ENCODE peak calls at places on chromosomes 16 and 17, in eight cellular contexts. One of them, this sample, is unnamed.

GRCh38 chr17:2542456-2542855 is 30.8 kb upstream of the METTL16 start:
- DNase-seq in fibroblast of mammary gland: no peak
- DNase-seq in K562: no peak
- DNase-seq in colonic mucosa: no peak
- DNase-seq in mucosa of descending colon: no peak
- DNase-seq in dorsolateral prefrontal cortex: no peak
- DNase-seq in upper lobe of right lung: no peak
- DNase-seq in tibial artery: no peak
- DNase-seq in this sample: no peak

GRCh38 chr17:72510454-72511016 is 389.7 kb downstream of the SOX9 start:
- DNase-seq in fibroblast of mammary gland: no peak
- DNase-seq in K562: no peak
- DNase-seq in colonic mucosa: no peak
- DNase-seq in mucosa of descending colon: no peak
- DNase-seq in dorsolateral prefrontal cortex: no peak
- DNase-seq in upper lobe of right lung: no peak
- DNase-seq in tibial artery: no peak
- DNase-seq in this sample: no peak

GRCh38 chr16:74309789-74310781 is 13.5 kb downstream of the PSMD7 start:
- DNase-seq in fibroblast of mammary gland: peak; percentile 69
- DNase-seq in K562: peak; percentile 47
- DNase-seq in colonic mucosa: peak; percentile 30
- DNase-seq in mucosa of descending colon: no peak
- DNase-seq in dorsolateral prefrontal cortex: no peak
- DNase-seq in upper lobe of right lung: no peak
- DNase-seq in tibial artery: no peak
- DNase-seq in this sample: no peak

GRCh38 chr17:181213-182163 is at the start of gene DOC2B:
- DNase-seq in fibroblast of mammary gland: peak; percentile 30
- DNase-seq in K562: no peak
- DNase-seq in colonic mucosa: peak; percentile 38
- DNase-seq in mucosa of descending colon: no peak
- DNase-seq in dorsolateral prefrontal cortex: no peak
- DNase-seq in upper lobe of right lung: peak; percentile 77
- DNase-seq in tibial artery: no peak
- DNase-seq in this sample: no peak

GRCh38 chr17:75073618-75074047 is 14.1 kb upstream of the SLC16A5 start:
- DNase-seq in fibroblast of mammary gland: peak; percentile 75
- DNase-seq in K562: no peak
- DNase-seq in colonic mucosa: no peak
- DNase-seq in mucosa of descending colon: no peak
- DNase-seq in dorsolateral prefrontal cortex: no peak
- DNase-seq in upper lobe of right lung: no peak
- DNase-seq in tibial artery: no peak
- DNase-seq in this sample: no peak

GRCh38 chr17:76643553-76644148 is at the start of gene ST6GALNAC1:
- DNase-seq in fibroblast of mammary gland: no peak
- DNase-seq in K562: peak; percentile 70
- DNase-seq in colonic mucosa: peak; percentile 89
- DNase-seq in mucosa of descending colon: peak; percentile 71
- DNase-seq in dorsolateral prefrontal cortex: no peak
- DNase-seq in upper lobe of right lung: peak; percentile 29
- DNase-seq in tibial artery: no peak
- DNase-seq in this sample: no peak

GRCh38 chr17:74117999-74118421 is 85.5 kb upstream of the RPL38 start:
- DNase-seq in fibroblast of mammary gland: no peak
- DNase-seq in K562: no peak
- DNase-seq in colonic mucosa: no peak
- DNase-seq in mucosa of descending colon: no peak
- DNase-seq in dorsolateral prefrontal cortex: no peak
- DNase-seq in upper lobe of right lung: peak; percentile 20
- DNase-seq in tibial artery: no peak
- DNase-seq in this sample: no peak

GRCh38 chr16:726438-727290 is at the start of the genes CCDC78 and HAGHL:
- DNase-seq in fibroblast of mammary gland: peak; percentile 32
- DNase-seq in K562: peak; percentile 86
- DNase-seq in colonic mucosa: peak; percentile 80
- DNase-seq in mucosa of descending colon: peak; percentile 85
- DNase-seq in dorsolateral prefrontal cortex: no peak
- DNase-seq in upper lobe of right lung: peak; percentile 82
- DNase-seq in tibial artery: no peak
- DNase-seq in this sample: no peak

GRCh38 chr17:2931426-2931825 is 132.0 kb downstream of the OR1D5 start:
- DNase-seq in fibroblast of mammary gland: no peak
- DNase-seq in K562: no peak
- DNase-seq in colonic mucosa: no peak
- DNase-seq in mucosa of descending colon: no peak
- DNase-seq in dorsolateral prefrontal cortex: no peak
- DNase-seq in upper lobe of right lung: no peak
- DNase-seq in tibial artery: no peak
- DNase-seq in this sample: no peak

GRCh38 chr17:79028496-79029326 is 4.7 kb downstream of the C1QTNF1 start:
- DNase-seq in fibroblast of mammary gland: no peak
- DNase-seq in K562: no peak
- DNase-seq in colonic mucosa: no peak
- DNase-seq in mucosa of descending colon: no peak
- DNase-seq in dorsolateral prefrontal cortex: no peak
- DNase-seq in upper lobe of right lung: peak; percentile 40
- DNase-seq in tibial artery: peak; percentile 20
- DNase-seq in this sample: no peak
- TF ChIP-seq CTCF in fibroblast of mammary gland: peak; percentile 28
- TF ChIP-seq CTCF in K562: no peak
- TF ChIP-seq CTCF in colonic mucosa: no peak
- TF ChIP-seq CTCF in mucosa of descending colon: no peak
- TF ChIP-seq CTCF in dorsolateral prefrontal cortex: no peak
- TF ChIP-seq CTCF in upper lobe of right lung: no peak
- TF ChIP-seq CTCF in tibial artery: peak; percentile 26
- TF ChIP-seq CTCF in this sample: peak; percentile 36

DNA sequence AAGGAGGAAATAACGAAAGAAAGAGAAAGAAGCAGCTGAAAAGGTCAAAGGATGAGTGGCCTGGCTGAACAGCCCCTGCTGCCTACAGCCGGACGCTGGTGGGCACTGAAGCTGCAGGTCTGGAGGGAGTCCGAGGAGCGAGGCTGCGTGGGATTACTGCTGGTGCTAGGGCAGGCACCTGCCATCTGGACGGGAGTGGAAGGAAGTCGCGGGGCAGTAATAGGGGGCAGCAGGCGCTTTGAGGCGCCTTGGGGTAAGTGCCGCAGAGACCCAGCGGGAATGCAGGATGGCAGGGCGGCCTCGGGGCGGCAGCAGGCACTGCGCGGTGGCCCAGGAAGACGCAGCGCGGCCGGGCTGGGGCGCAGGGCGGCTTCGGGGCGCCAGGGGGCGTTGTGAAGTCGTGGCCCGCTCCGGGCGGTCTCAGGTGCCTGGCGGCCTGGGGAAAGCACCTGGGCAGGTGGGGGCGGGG is 305 bp upstream of the SCNN1G start:
- DNase-seq in fibroblast of mammary gland: peak; percentile 44
- DNase-seq in K562: peak; percentile 78
- DNase-seq in colonic mucosa: peak; percentile 90
- DNase-seq in mucosa of descending colon: peak; percentile 89
- DNase-seq in dorsolateral prefrontal cortex: peak; percentile 57
- DNase-seq in upper lobe of right lung: peak; percentile 93
- DNase-seq in tibial artery: peak; percentile 33
- DNase-seq in this sample: peak; percentile 8
- H3K4me3 ChIP-seq in fibroblast of mammary gland: no peak overlapping the region
- H3K4me3 ChIP-seq in K562: no peak overlapping the region
- H3K4me3 ChIP-seq in colonic mucosa: peak overlapping the region; percentile 63
- H3K4me3 ChIP-seq in mucosa of descending colon: no peak overlapping the region
- H3K4me3 ChIP-seq in dorsolateral prefrontal cortex: peak overlapping the region; percentile 58
- H3K4me3 ChIP-seq in upper lobe of right lung: peak overlapping the region; percentile 57
- H3K4me3 ChIP-seq in tibial artery: peak overlapping the region; percentile 17
- H3K4me3 ChIP-seq in this sample: peak overlapping the region; percentile 48

GRCh38 chr16:58658796-58659211 is 25.8 kb downstream of the SLC38A7 start:
- DNase-seq in fibroblast of mammary gland: peak; percentile 45
- DNase-seq in K562: no peak
- DNase-seq in colonic mucosa: no peak
- DNase-seq in mucosa of descending colon: no peak
- DNase-seq in dorsolateral prefrontal cortex: no peak
- DNase-seq in upper lobe of right lung: no peak
- DNase-seq in tibial artery: no peak
- DNase-seq in this sample: no peak

GRCh38 chr16:58656872-58657271 is 27.2 kb upstream of the CNOT1 start:
- DNase-seq in fibroblast of mammary gland: no peak
- DNase-seq in K562: no peak
- DNase-seq in colonic mucosa: peak; percentile 40
- DNase-seq in mucosa of descending colon: no peak
- DNase-seq in dorsolateral prefrontal cortex: no peak
- DNase-seq in upper lobe of right lung: no peak
- DNase-seq in tibial artery: no peak
- DNase-seq in this sample: no peak

GRCh38 chr16:58665200-58665599 is 19.4 kb downstream of the SLC38A7 start:
- DNase-seq in fibroblast of mammary gland: no peak
- DNase-seq in K562: no peak
- DNase-seq in colonic mucosa: no peak
- DNase-seq in mucosa of descending colon: no peak
- DNase-seq in dorsolateral prefrontal cortex: no peak
- DNase-seq in upper lobe of right lung: no peak
- DNase-seq in tibial artery: no peak
- DNase-seq in this sample: no peak

DNA sequence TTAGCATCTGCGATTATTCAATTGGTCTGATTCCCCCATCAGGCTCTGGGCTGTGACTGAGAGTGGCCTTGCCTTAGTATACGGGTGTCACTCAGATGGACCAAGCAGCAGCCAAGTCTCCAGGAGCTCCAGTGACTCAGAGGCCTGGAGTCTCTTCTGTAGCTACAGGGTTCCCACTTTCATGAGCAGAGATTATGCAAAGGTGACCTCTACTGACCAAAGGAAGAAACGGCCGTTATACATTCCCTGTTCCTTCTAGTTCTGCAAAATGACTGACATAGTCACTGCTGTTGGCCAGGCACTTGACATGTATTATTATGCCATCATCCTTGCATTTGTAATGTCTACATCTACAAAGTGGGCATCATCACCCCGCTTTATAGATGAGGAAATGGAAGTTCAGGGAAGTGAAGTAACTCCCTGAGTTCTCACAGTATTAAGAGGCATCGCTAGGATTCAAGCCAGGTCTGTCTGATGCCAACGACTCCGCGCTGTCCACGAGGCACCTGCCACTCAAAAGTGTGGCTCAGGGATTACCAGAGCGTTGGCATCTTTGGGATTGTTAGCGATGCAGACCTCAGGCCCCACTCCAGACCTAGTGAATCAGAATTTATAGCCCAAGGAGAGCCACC is 23.3 kb downstream of the SLC38A7 start:
- DNase-seq in fibroblast of mammary gland: peak; percentile 91
- DNase-seq in K562: peak; percentile 51
- DNase-seq in colonic mucosa: peak; percentile 49
- DNase-seq in mucosa of descending colon: no peak
- DNase-seq in dorsolateral prefrontal cortex: peak; percentile 39
- DNase-seq in upper lobe of right lung: no peak
- DNase-seq in tibial artery: peak; percentile 45
- DNase-seq in this sample: no peak
- TF ChIP-seq CTCF in fibroblast of mammary gland: peak; percentile 81
- TF ChIP-seq CTCF in K562: peak; percentile 81
- TF ChIP-seq CTCF in colonic mucosa: peak; percentile 51
- TF ChIP-seq CTCF in mucosa of descending colon: no peak
- TF ChIP-seq CTCF in dorsolateral prefrontal cortex: peak; percentile 57
- TF ChIP-seq CTCF in upper lobe of right lung: peak; percentile 58
- TF ChIP-seq CTCF in tibial artery: peak; percentile 46
- TF ChIP-seq CTCF in this sample: peak; percentile 27

GRCh38 chr17:45429338-45430005 is 3.2 kb downstream of the ARHGAP27 start:
- DNase-seq in fibroblast of mammary gland: no peak
- DNase-seq in K562: no peak
- DNase-seq in colonic mucosa: no peak
- DNase-seq in mucosa of descending colon: no peak
- DNase-seq in dorsolateral prefrontal cortex: no peak
- DNase-seq in upper lobe of right lung: peak; percentile 65
- DNase-seq in tibial artery: no peak
- DNase-seq in this sample: no peak
- H3K4me3 ChIP-seq in fibroblast of mammary gland: no peak overlapping the region
- H3K4me3 ChIP-seq in K562: no peak overlapping the region
- H3K4me3 ChIP-seq in colonic mucosa: no peak overlapping the region
- H3K4me3 ChIP-seq in mucosa of descending colon: no peak overlapping the region
- H3K4me3 ChIP-seq in dorsolateral prefrontal cortex: no peak overlapping the region
- H3K4me3 ChIP-seq in upper lobe of right lung: no peak overlapping the region
- H3K4me3 ChIP-seq in tibial artery: no peak overlapping the region
- H3K4me3 ChIP-seq in this sample: no peak overlapping the region

This sample was measured in ascending aorta.